ENCODE peak calls at places on chromosomes 2 and 18, in seven cellular contexts. One of them, this sample, is unnamed.

GRCh38 chr2:165533331-165533730 is 63.8 kb downstream of the CSRNP3 start:
- DNase-seq in effector CD4-positive, alpha-beta T cell: no peak
- DNase-seq in COLO829: no peak
- DNase-seq in H7: no peak
- DNase-seq in activated T-helper 1 cell treated with anti-CD3 and anti-CD28 coated beads, Interleukin-12 subunit alpha, Interleukin-12 subunit beta, Interleukin-2, Interleukin-4 antibody, amounts not matched to agents 30 ng/mL and 10 ng/mL and 1 ng/mL, durations not matched to agents 14 hours and 24 hours and 36 hours: no peak
- DNase-seq in pancreas: no peak
- DNase-seq in NCI-H1436: no peak
- DNase-seq in this sample: no peak

GRCh38 chr2:158214431-158214830 is 112.8 kb downstream of the UPP2 start:
- DNase-seq in pancreas: no peak
- DNase-seq in NCI-H1436: no peak
- DNase-seq in activated T-helper 1 cell treated with anti-CD3 and anti-CD28 coated beads, Interleukin-12 subunit alpha, Interleukin-12 subunit beta, Interleukin-2, Interleukin-4 antibody, amounts not matched to agents 30 ng/mL and 10 ng/mL and 1 ng/mL, durations not matched to agents 14 hours and 24 hours and 36 hours: no peak
- DNase-seq in effector CD4-positive, alpha-beta T cell: no peak
- DNase-seq in COLO829: peak
- DNase-seq in H7: no peak
- DNase-seq in this sample: no peak

GRCh38 chr2:118644190-118644589 is 203.3 kb downstream of the EN1 start:
- DNase-seq in COLO829: no peak
- DNase-seq in effector CD4-positive, alpha-beta T cell: no peak
- DNase-seq in activated T-helper 1 cell treated with anti-CD3 and anti-CD28 coated beads, Interleukin-12 subunit alpha, Interleukin-12 subunit beta, Interleukin-2, Interleukin-4 antibody, amounts not matched to agents 30 ng/mL and 10 ng/mL and 1 ng/mL, durations not matched to agents 14 hours and 24 hours and 36 hours: no peak
- DNase-seq in NCI-H1436: no peak
- DNase-seq in H7: no peak
- DNase-seq in pancreas: no peak
- DNase-seq in this sample: no peak

GRCh38 chr2:239955989-239956817 is 68.9 kb downstream of the NDUFA10 start:
- DNase-seq in COLO829: no peak
- DNase-seq in effector CD4-positive, alpha-beta T cell: no peak
- DNase-seq in pancreas: peak
- DNase-seq in activated T-helper 1 cell treated with anti-CD3 and anti-CD28 coated beads, Interleukin-12 subunit alpha, Interleukin-12 subunit beta, Interleukin-2, Interleukin-4 antibody, amounts not matched to agents 30 ng/mL and 10 ng/mL and 1 ng/mL, durations not matched to agents 14 hours and 24 hours and 36 hours: no peak
- DNase-seq in NCI-H1436: no peak
- DNase-seq in H7: no peak
- DNase-seq in this sample: no peak

GRCh38 chr18:22828171-22828570 is 105.0 kb upstream of the RBBP8 start:
- DNase-seq in NCI-H1436: no peak
- DNase-seq in COLO829: no peak
- DNase-seq in effector CD4-positive, alpha-beta T cell: no peak
- DNase-seq in H7: no peak
- DNase-seq in pancreas: no peak
- DNase-seq in activated T-helper 1 cell treated with anti-CD3 and anti-CD28 coated beads, Interleukin-12 subunit alpha, Interleukin-12 subunit beta, Interleukin-2, Interleukin-4 antibody, amounts not matched to agents 30 ng/mL and 10 ng/mL and 1 ng/mL, durations not matched to agents 14 hours and 24 hours and 36 hours: no peak
- DNase-seq in this sample: no peak

GRCh38 chr2:75311993-75312392 is 112.7 kb upstream of the TACR1 start:
- DNase-seq in H7: peak
- DNase-seq in NCI-H1436: no peak
- DNase-seq in effector CD4-positive, alpha-beta T cell: no peak
- DNase-seq in activated T-helper 1 cell treated with anti-CD3 and anti-CD28 coated beads, Interleukin-12 subunit alpha, Interleukin-12 subunit beta, Interleukin-2, Interleukin-4 antibody, amounts not matched to agents 30 ng/mL and 10 ng/mL and 1 ng/mL, durations not matched to agents 14 hours and 24 hours and 36 hours: no peak
- DNase-seq in COLO829: peak
- DNase-seq in pancreas: no peak
- DNase-seq in this sample: no peak

GRCh38 chr2:1051075-1051474 is 100.4 kb downstream of the SNTG2 start:
- DNase-seq in NCI-H1436: no peak
- DNase-seq in pancreas: no peak
- DNase-seq in COLO829: no peak
- DNase-seq in effector CD4-positive, alpha-beta T cell: no peak
- DNase-seq in activated T-helper 1 cell treated with anti-CD3 and anti-CD28 coated beads, Interleukin-12 subunit alpha, Interleukin-12 subunit beta, Interleukin-2, Interleukin-4 antibody, amounts not matched to agents 30 ng/mL and 10 ng/mL and 1 ng/mL, durations not matched to agents 14 hours and 24 hours and 36 hours: no peak
- DNase-seq in H7: no peak
- DNase-seq in this sample: no peak

GRCh38 chr18:77112161-77112801 is 20.3 kb downstream of the MBP start:
- DNase-seq in H7: peak
- DNase-seq in NCI-H1436: no peak
- DNase-seq in pancreas: no peak
- DNase-seq in effector CD4-positive, alpha-beta T cell: no peak
- DNase-seq in COLO829: no peak
- DNase-seq in activated T-helper 1 cell treated with anti-CD3 and anti-CD28 coated beads, Interleukin-12 subunit alpha, Interleukin-12 subunit beta, Interleukin-2, Interleukin-4 antibody, amounts not matched to agents 30 ng/mL and 10 ng/mL and 1 ng/mL, durations not matched to agents 14 hours and 24 hours and 36 hours: no peak
- DNase-seq in this sample: no peak

GRCh38 chr2:72954376-72955187 is 37.3 kb downstream of the EMX1 start:
- DNase-seq in pancreas: no peak
- DNase-seq in activated T-helper 1 cell treated with anti-CD3 and anti-CD28 coated beads, Interleukin-12 subunit alpha, Interleukin-12 subunit beta, Interleukin-2, Interleukin-4 antibody, amounts not matched to agents 30 ng/mL and 10 ng/mL and 1 ng/mL, durations not matched to agents 14 hours and 24 hours and 36 hours: no peak
- DNase-seq in H7: no peak
- DNase-seq in COLO829: no peak
- DNase-seq in NCI-H1436: no peak
- DNase-seq in effector CD4-positive, alpha-beta T cell: no peak
- DNase-seq in this sample: no peak

GRCh38 chr2:232239956-232240681 is 138.4 kb upstream of the ALPP start:
- DNase-seq in activated T-helper 1 cell treated with anti-CD3 and anti-CD28 coated beads, Interleukin-12 subunit alpha, Interleukin-12 subunit beta, Interleukin-2, Interleukin-4 antibody, amounts not matched to agents 30 ng/mL and 10 ng/mL and 1 ng/mL, durations not matched to agents 14 hours and 24 hours and 36 hours: no peak
- DNase-seq in H7: no peak
- DNase-seq in COLO829: no peak
- DNase-seq in effector CD4-positive, alpha-beta T cell: no peak
- DNase-seq in pancreas: no peak
- DNase-seq in NCI-H1436: no peak
- DNase-seq in this sample: no peak

GRCh38 chr2:122737429-122738077 is 982.1 kb downstream of the TSN start:
- DNase-seq in pancreas: no peak
- DNase-seq in COLO829: peak
- DNase-seq in H7: no peak
- DNase-seq in activated T-helper 1 cell treated with anti-CD3 and anti-CD28 coated beads, Interleukin-12 subunit alpha, Interleukin-12 subunit beta, Interleukin-2, Interleukin-4 antibody, amounts not matched to agents 30 ng/mL and 10 ng/mL and 1 ng/mL, durations not matched to agents 14 hours and 24 hours and 36 hours: no peak
- DNase-seq in effector CD4-positive, alpha-beta T cell: no peak
- DNase-seq in NCI-H1436: no peak
- DNase-seq in this sample: no peak

GRCh38 chr2:38176619-38177021 is 100.7 kb upstream of the CYP1B1 start:
- DNase-seq in COLO829: no peak
- DNase-seq in activated T-helper 1 cell treated with anti-CD3 and anti-CD28 coated beads, Interleukin-12 subunit alpha, Interleukin-12 subunit beta, Interleukin-2, Interleukin-4 antibody, amounts not matched to agents 30 ng/mL and 10 ng/mL and 1 ng/mL, durations not matched to agents 14 hours and 24 hours and 36 hours: no peak
- DNase-seq in pancreas: no peak
- DNase-seq in NCI-H1436: no peak
- DNase-seq in H7: no peak
- DNase-seq in effector CD4-positive, alpha-beta T cell: no peak
- DNase-seq in this sample: no peak

GRCh38 chr2:111698743-111699554 is 185.0 kb downstream of the ANAPC1 start:
- DNase-seq in activated T-helper 1 cell treated with anti-CD3 and anti-CD28 coated beads, Interleukin-12 subunit alpha, Interleukin-12 subunit beta, Interleukin-2, Interleukin-4 antibody, amounts not matched to agents 30 ng/mL and 10 ng/mL and 1 ng/mL, durations not matched to agents 14 hours and 24 hours and 36 hours: peak
- DNase-seq in pancreas: no peak
- DNase-seq in H7: peak
- DNase-seq in NCI-H1436: no peak
- DNase-seq in effector CD4-positive, alpha-beta T cell: no peak
- DNase-seq in COLO829: peak
- DNase-seq in this sample: no peak

GRCh38 chr2:191881982-191882816 is 35.3 kb upstream of the CAVIN2 start:
- DNase-seq in effector CD4-positive, alpha-beta T cell: no peak
- DNase-seq in activated T-helper 1 cell treated with anti-CD3 and anti-CD28 coated beads, Interleukin-12 subunit alpha, Interleukin-12 subunit beta, Interleukin-2, Interleukin-4 antibody, amounts not matched to agents 30 ng/mL and 10 ng/mL and 1 ng/mL, durations not matched to agents 14 hours and 24 hours and 36 hours: no peak
- DNase-seq in pancreas: no peak
- DNase-seq in H7: no peak
- DNase-seq in NCI-H1436: no peak
- DNase-seq in COLO829: no peak
- DNase-seq in this sample: no peak

GRCh38 chr2:51718881-51719280 is 686.9 kb upstream of the NRXN1 start:
- DNase-seq in effector CD4-positive, alpha-beta T cell: no peak
- DNase-seq in NCI-H1436: no peak
- DNase-seq in pancreas: no peak
- DNase-seq in activated T-helper 1 cell treated with anti-CD3 and anti-CD28 coated beads, Interleukin-12 subunit alpha, Interleukin-12 subunit beta, Interleukin-2, Interleukin-4 antibody, amounts not matched to agents 30 ng/mL and 10 ng/mL and 1 ng/mL, durations not matched to agents 14 hours and 24 hours and 36 hours: no peak
- DNase-seq in H7: no peak
- DNase-seq in COLO829: no peak
- DNase-seq in this sample: no peak

GRCh38 chr2:73333564-73333963 is 40.2 kb upstream of the EGR4 start:
- DNase-seq in effector CD4-positive, alpha-beta T cell: no peak
- DNase-seq in activated T-helper 1 cell treated with anti-CD3 and anti-CD28 coated beads, Interleukin-12 subunit alpha, Interleukin-12 subunit beta, Interleukin-2, Interleukin-4 antibody, amounts not matched to agents 30 ng/mL and 10 ng/mL and 1 ng/mL, durations not matched to agents 14 hours and 24 hours and 36 hours: no peak
- DNase-seq in H7: no peak
- DNase-seq in pancreas: no peak
- DNase-seq in COLO829: no peak
- DNase-seq in NCI-H1436: no peak
- DNase-seq in this sample: no peak

GRCh38 chr2:72973566-72974435 is 56.5 kb downstream of the EMX1 start:
- DNase-seq in COLO829: peak
- DNase-seq in activated T-helper 1 cell treated with anti-CD3 and anti-CD28 coated beads, Interleukin-12 subunit alpha, Interleukin-12 subunit beta, Interleukin-2, Interleukin-4 antibody, amounts not matched to agents 30 ng/mL and 10 ng/mL and 1 ng/mL, durations not matched to agents 14 hours and 24 hours and 36 hours: peak
- DNase-seq in effector CD4-positive, alpha-beta T cell: no peak
- DNase-seq in NCI-H1436: peak
- DNase-seq in pancreas: peak
- DNase-seq in H7: peak
- DNase-seq in this sample: no peak

GRCh38 chr18:10006261-10006903 is 92.6 kb downstream of the VAPA start:
- DNase-seq in COLO829: peak
- DNase-seq in pancreas: no peak
- DNase-seq in activated T-helper 1 cell treated with anti-CD3 and anti-CD28 coated beads, Interleukin-12 subunit alpha, Interleukin-12 subunit beta, Interleukin-2, Interleukin-4 antibody, amounts not matched to agents 30 ng/mL and 10 ng/mL and 1 ng/mL, durations not matched to agents 14 hours and 24 hours and 36 hours: no peak
- DNase-seq in H7: no peak
- DNase-seq in effector CD4-positive, alpha-beta T cell: no peak
- DNase-seq in NCI-H1436: peak
- DNase-seq in this sample: no peak

GRCh38 chr2:181309576-181309975 is 147.6 kb upstream of the ITGA4 start:
- DNase-seq in effector CD4-positive, alpha-beta T cell: no peak
- DNase-seq in COLO829: no peak
- DNase-seq in H7: no peak
- DNase-seq in pancreas: no peak
- DNase-seq in NCI-H1436: no peak
- DNase-seq in activated T-helper 1 cell treated with anti-CD3 and anti-CD28 coated beads, Interleukin-12 subunit alpha, Interleukin-12 subunit beta, Interleukin-2, Interleukin-4 antibody, amounts not matched to agents 30 ng/mL and 10 ng/mL and 1 ng/mL, durations not matched to agents 14 hours and 24 hours and 36 hours: no peak
- DNase-seq in this sample: no peak

GRCh38 chr2:99867690-99868089 is 274.7 kb downstream of the AFF3 start:
- DNase-seq in COLO829: no peak
- DNase-seq in H7: no peak
- DNase-seq in pancreas: no peak
- DNase-seq in effector CD4-positive, alpha-beta T cell: no peak
- DNase-seq in NCI-H1436: no peak
- DNase-seq in activated T-helper 1 cell treated with anti-CD3 and anti-CD28 coated beads, Interleukin-12 subunit alpha, Interleukin-12 subunit beta, Interleukin-2, Interleukin-4 antibody, amounts not matched to agents 30 ng/mL and 10 ng/mL and 1 ng/mL, durations not matched to agents 14 hours and 24 hours and 36 hours: no peak
- DNase-seq in this sample: no peak

GRCh38 chr2:121634354-121635307 is 14.6 kb downstream of the CLASP1 start:
- DNase-seq in effector CD4-positive, alpha-beta T cell: no peak
- DNase-seq in pancreas: no peak
- DNase-seq in NCI-H1436: no peak
- DNase-seq in H7: no peak
- DNase-seq in activated T-helper 1 cell treated with anti-CD3 and anti-CD28 coated beads, Interleukin-12 subunit alpha, Interleukin-12 subunit beta, Interleukin-2, Interleukin-4 antibody, amounts not matched to agents 30 ng/mL and 10 ng/mL and 1 ng/mL, durations not matched to agents 14 hours and 24 hours and 36 hours: no peak
- DNase-seq in COLO829: peak
- DNase-seq in this sample: no peak

GRCh38 chr2:100650151-100650550 is 87.4 kb downstream of the PDCL3 start:
- DNase-seq in H7: no peak
- DNase-seq in COLO829: no peak
- DNase-seq in activated T-helper 1 cell treated with anti-CD3 and anti-CD28 coated beads, Interleukin-12 subunit alpha, Interleukin-12 subunit beta, Interleukin-2, Interleukin-4 antibody, amounts not matched to agents 30 ng/mL and 10 ng/mL and 1 ng/mL, durations not matched to agents 14 hours and 24 hours and 36 hours: no peak
- DNase-seq in NCI-H1436: no peak
- DNase-seq in effector CD4-positive, alpha-beta T cell: no peak
- DNase-seq in pancreas: no peak
- DNase-seq in this sample: no peak

GRCh38 chr2:168028377-168028776 is 219.0 kb downstream of the STK39 start:
- DNase-seq in H7: no peak
- DNase-seq in pancreas: no peak
- DNase-seq in effector CD4-positive, alpha-beta T cell: no peak
- DNase-seq in COLO829: no peak
- DNase-seq in NCI-H1436: no peak
- DNase-seq in activated T-helper 1 cell treated with anti-CD3 and anti-CD28 coated beads, Interleukin-12 subunit alpha, Interleukin-12 subunit beta, Interleukin-2, Interleukin-4 antibody, amounts not matched to agents 30 ng/mL and 10 ng/mL and 1 ng/mL, durations not matched to agents 14 hours and 24 hours and 36 hours: no peak
- DNase-seq in this sample: no peak

GRCh38 chr2:30807249-30807648 is at the start of gene CAPN13:
- DNase-seq in activated T-helper 1 cell treated with anti-CD3 and anti-CD28 coated beads, Interleukin-12 subunit alpha, Interleukin-12 subunit beta, Interleukin-2, Interleukin-4 antibody, amounts not matched to agents 30 ng/mL and 10 ng/mL and 1 ng/mL, durations not matched to agents 14 hours and 24 hours and 36 hours: no peak
- DNase-seq in COLO829: no peak
- DNase-seq in pancreas: no peak
- DNase-seq in H7: peak
- DNase-seq in NCI-H1436: no peak
- DNase-seq in effector CD4-positive, alpha-beta T cell: no peak
- DNase-seq in this sample: no peak

GRCh38 chr2:37566517-37566961 is 104.9 kb downstream of the CDC42EP3 start:
- DNase-seq in pancreas: no peak
- DNase-seq in activated T-helper 1 cell treated with anti-CD3 and anti-CD28 coated beads, Interleukin-12 subunit alpha, Interleukin-12 subunit beta, Interleukin-2, Interleukin-4 antibody, amounts not matched to agents 30 ng/mL and 10 ng/mL and 1 ng/mL, durations not matched to agents 14 hours and 24 hours and 36 hours: no peak
- DNase-seq in H7: no peak
- DNase-seq in effector CD4-positive, alpha-beta T cell: no peak
- DNase-seq in COLO829: peak
- DNase-seq in NCI-H1436: no peak
- DNase-seq in this sample: no peak

GRCh38 chr2:60759654-60760053 is 3.6 kb downstream of the PAPOLG start:
- DNase-seq in H7: no peak
- DNase-seq in effector CD4-positive, alpha-beta T cell: no peak
- DNase-seq in pancreas: no peak
- DNase-seq in COLO829: no peak
- DNase-seq in NCI-H1436: peak
- DNase-seq in activated T-helper 1 cell treated with anti-CD3 and anti-CD28 coated beads, Interleukin-12 subunit alpha, Interleukin-12 subunit beta, Interleukin-2, Interleukin-4 antibody, amounts not matched to agents 30 ng/mL and 10 ng/mL and 1 ng/mL, durations not matched to agents 14 hours and 24 hours and 36 hours: no peak
- DNase-seq in this sample: no peak

GRCh38 chr2:10960606-10961489 is 49.1 kb downstream of the KCNF1 start:
- DNase-seq in NCI-H1436: no peak
- DNase-seq in effector CD4-positive, alpha-beta T cell: no peak
- DNase-seq in pancreas: no peak
- DNase-seq in activated T-helper 1 cell treated with anti-CD3 and anti-CD28 coated beads, Interleukin-12 subunit alpha, Interleukin-12 subunit beta, Interleukin-2, Interleukin-4 antibody, amounts not matched to agents 30 ng/mL and 10 ng/mL and 1 ng/mL, durations not matched to agents 14 hours and 24 hours and 36 hours: no peak
- DNase-seq in H7: peak
- DNase-seq in COLO829: no peak
- DNase-seq in this sample: no peak

GRCh38 chr2:15826273-15826717 is 114.1 kb upstream of the MYCN start:
- DNase-seq in pancreas: no peak
- DNase-seq in NCI-H1436: no peak
- DNase-seq in activated T-helper 1 cell treated with anti-CD3 and anti-CD28 coated beads, Interleukin-12 subunit alpha, Interleukin-12 subunit beta, Interleukin-2, Interleukin-4 antibody, amounts not matched to agents 30 ng/mL and 10 ng/mL and 1 ng/mL, durations not matched to agents 14 hours and 24 hours and 36 hours: no peak
- DNase-seq in COLO829: no peak
- DNase-seq in effector CD4-positive, alpha-beta T cell: no peak
- DNase-seq in H7: peak
- DNase-seq in this sample: no peak

This sample was measured in ovary.